ENCODE peak calls at places on chromosomes 4 and X, in seven cellular contexts. J is CD8-positive, alpha-beta memory T cell; B is ovary; I is coronary artery; M is thoracic aorta; R is H1; S is uterus. L is an unnamed sample.

GRCh38 chr4:163448541-163449203 is 24.9 kb downstream of the TKTL2 start:
- DNase-seq in B (no peak), J (no peak), I (no peak), R (no peak), S (no peak), M (no peak), L (no peak)

GRCh38 chr4:178271386-178271785 is 829.1 kb upstream of the AGA start:
- DNase-seq in S (no peak), R (no peak), I (no peak), B (no peak), M (no peak), J (no peak), L (no peak)

GRCh38 chr4:65968873-65969272 is 298.6 kb upstream of the EPHA5 start:
- DNase-seq in I (no peak), R (no peak), M (no peak), B (no peak), S (no peak), J (no peak), L (no peak)

GRCh38 chr4:4456351-4456750 is 69.4 kb downstream of the NSG1 start:
- DNase-seq in B (no peak), M (no peak), S (no peak), I (no peak), J (no peak), R (no peak), L (no peak)

GRCh38 chrX:140916891-140917290 is 85.5 kb upstream of the SPANXB1 start:
- DNase-seq in R (no peak), J (no peak), I (no peak), M (no peak), B (no peak), S (no peak), L (no peak)

GRCh38 chrX:30275498-30275897 is 28.6 kb downstream of the MAGEB1 start:
- DNase-seq in B (no peak), S (no peak), J (no peak), I (no peak), M (no peak), R (no peak), L (no peak)

GRCh38 chr4:99463566-99463965 is 28.4 kb upstream of the ADH7 start:
- DNase-seq in B (no peak), M (no peak), S (no peak), I (no peak), R (no peak), J (no peak), L (no peak)

GRCh38 chr4:40325406-40326019 is 9.6 kb upstream of the CHRNA9 start:
- DNase-seq in S (no peak), J (peak; percentile 84), B (peak; percentile 53), I (no peak), R (no peak), M (no peak), L (no peak)

GRCh38 chrX:77785400-77785745 is 643 bp downstream of the ATRX start:
- DNase-seq in R (no peak), M (no peak), B (peak; percentile 30), S (no peak), I (no peak), J (peak; percentile 40), L (peak; percentile 36)

GRCh38 chr4:103008875-103009729 is 10.4 kb downstream of the SLC9B1 start:
- DNase-seq in J (no peak), S (no peak), R (no peak), I (no peak), B (no peak), M (no peak), L (no peak)

GRCh38 chrX:42778096-42778495 is at the start of gene PPP1R2C:
- DNase-seq in S (no peak), J (no peak), B (no peak), M (no peak), R (no peak), I (no peak), L (no peak)

GRCh38 chr4:77636902-77637301 is 31.3 kb downstream of the CXCL13 start:
- DNase-seq in M (no peak), I (no peak), R (no peak), J (no peak), S (no peak), B (no peak), L (no peak)
- H3K27ac ChIP-seq in M (no peak overlapping the region), I (no peak overlapping the region), R (no peak overlapping the region), J (no peak overlapping the region), S (no peak overlapping the region), B (no peak overlapping the region), L (no peak overlapping the region)

DNA sequence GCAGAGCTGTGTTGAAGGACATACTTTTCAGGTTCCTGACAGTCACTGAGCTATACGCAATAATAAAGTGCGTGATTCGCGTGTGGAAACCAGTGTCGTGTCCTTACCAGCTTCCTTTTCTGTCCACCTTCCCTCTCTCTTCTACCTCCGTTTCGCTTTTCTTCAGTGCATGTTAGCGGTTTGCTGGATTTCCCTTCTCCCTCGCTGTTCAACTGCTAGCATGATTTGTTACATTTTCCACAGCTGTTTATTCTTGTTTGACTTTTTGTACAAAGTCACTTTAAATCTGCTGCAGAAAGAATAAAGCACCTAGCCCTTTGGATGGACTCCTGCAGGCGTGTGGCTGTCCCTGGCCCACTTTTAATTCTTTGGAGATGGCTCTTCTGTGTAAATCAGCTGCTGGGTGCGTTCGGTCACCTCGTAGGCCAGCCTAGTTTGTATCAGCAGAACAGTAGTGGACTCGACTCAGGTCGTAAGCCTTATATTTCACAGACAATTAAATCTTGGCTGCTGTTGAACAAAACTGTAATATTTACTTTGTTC is 8.9 kb upstream of the HAND2 start:
- DNase-seq in I (no peak), B (no peak), S (no peak), R (no peak), M (no peak), J (no peak), L (no peak)
- H3K27ac ChIP-seq in I (peak overlapping the region; percentile 78), B (no peak overlapping the region), S (peak overlapping the region; percentile 98), R (no peak overlapping the region), M (peak overlapping the region; percentile 81), J (no peak overlapping the region), L (no peak overlapping the region)

DNA sequence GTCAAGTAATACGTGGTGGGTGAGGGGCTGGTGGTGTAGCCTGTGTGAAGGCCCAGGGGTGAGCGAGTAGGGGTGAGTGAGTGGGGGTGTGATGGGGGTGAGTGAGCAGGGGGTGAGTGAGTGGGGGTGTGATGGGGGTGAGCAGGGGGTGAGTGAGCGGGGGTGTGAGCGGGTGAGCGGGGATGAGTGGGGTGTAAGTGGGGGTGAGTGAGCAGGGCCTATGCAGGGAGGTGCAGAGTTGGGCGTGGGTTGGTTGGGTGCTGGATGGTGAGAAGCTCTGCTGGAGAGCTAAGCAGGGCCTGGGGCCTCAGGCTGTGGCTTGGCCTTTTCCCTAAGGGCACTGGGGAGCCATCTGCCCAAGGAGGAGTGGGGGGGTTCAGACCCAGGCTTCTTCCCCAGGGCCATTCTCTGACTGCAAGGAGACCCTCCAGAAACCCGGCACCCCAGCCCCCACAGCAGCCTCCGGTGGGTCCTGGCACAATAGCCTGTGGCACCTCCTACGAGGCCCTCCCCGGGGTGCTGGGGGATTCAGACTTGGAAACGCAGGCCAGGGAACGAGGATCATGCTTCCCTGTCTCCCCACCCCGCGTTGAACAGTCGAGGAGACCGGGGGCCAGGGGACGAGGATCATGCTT is 30.4 kb downstream of the SH3TC1 start:
- DNase-seq in B (no peak), R (no peak), M (no peak), J (peak; percentile 61), S (no peak), I (no peak), L (no peak)
- H3K27ac ChIP-seq in B (no peak overlapping the region), R (no peak overlapping the region), M (no peak overlapping the region), J (no peak overlapping the region), S (no peak overlapping the region), I (no peak overlapping the region), L (no peak overlapping the region)

GRCh38 chrX:13934731-13935130 is 95.0 kb downstream of the GEMIN8 start:
- DNase-seq in M (no peak), S (no peak), B (no peak), J (no peak), R (no peak), I (no peak), L (no peak)
- H3K27ac ChIP-seq in M (no peak overlapping the region), S (no peak overlapping the region), B (no peak overlapping the region), J (no peak overlapping the region), R (no peak overlapping the region), I (no peak overlapping the region), L (peak overlapping the region; percentile 32)

GRCh38 chr4:89306486-89307184 is 965 bp downstream of the GPRIN3 start:
- DNase-seq in R (no peak), J (no peak), I (no peak), B (no peak), S (no peak), M (no peak), L (no peak)

GRCh38 chr4:89308161-89308500 is 531 bp upstream of the GPRIN3 start:
- DNase-seq in R (no peak), B (no peak), I (no peak), M (no peak), S (no peak), J (no peak), L (no peak)

GRCh38 chr4:89305712-89306437 is 1.7 kb downstream of the GPRIN3 start:
- DNase-seq in I (no peak), M (no peak), J (no peak), S (no peak), B (no peak), R (no peak), L (no peak)

GRCh38 chr4:89307185-89307445 is 485 bp downstream of the GPRIN3 start:
- DNase-seq in R (no peak), M (no peak), B (no peak), J (no peak), I (no peak), S (no peak), L (no peak)

GRCh38 chr4:89307446-89308160 is at the start of gene GPRIN3:
- DNase-seq in I (no peak), B (peak; percentile 32), J (peak; percentile 83), S (peak; percentile 35), M (no peak), R (peak; percentile 81), L (peak; percentile 26)
- H3K27ac ChIP-seq in I (peak within 1 kb of the TSS; percentile 61), B (no peak within 1 kb of the TSS), J (peak within 1 kb of the TSS; percentile 80), S (no peak within 1 kb of the TSS), M (no peak within 1 kb of the TSS), R (no peak within 1 kb of the TSS), L (peak within 1 kb of the TSS; percentile 64)